ENCODE peak calls at places on chromosomes 3 and 15, in eight cellular contexts. One of them, this sample, is unnamed.

GRCh38 chr3:13618836-13619235 is 69.9 kb downstream of the FBLN2 start:
- DNase-seq in gastrocnemius medialis: no peak
- DNase-seq in SK-N-SH: no peak
- DNase-seq in esophagus squamous epithelium: no peak
- DNase-seq in pancreas: no peak
- DNase-seq in kidney: peak; percentile 35
- DNase-seq in heart left ventricle: peak; percentile 12
- DNase-seq in MM.1S: no peak
- DNase-seq in this sample: no peak

GRCh38 chr3:143525408-143525807 is 322.9 kb downstream of the SLC9A9 start:
- DNase-seq in heart left ventricle: no peak
- DNase-seq in pancreas: no peak
- DNase-seq in MM.1S: no peak
- DNase-seq in gastrocnemius medialis: no peak
- DNase-seq in esophagus squamous epithelium: no peak
- DNase-seq in kidney: no peak
- DNase-seq in SK-N-SH: no peak
- DNase-seq in this sample: no peak

GRCh38 chr15:77599899-77600298 is 32.8 kb downstream of the LINGO1 start:
- DNase-seq in pancreas: no peak
- DNase-seq in esophagus squamous epithelium: no peak
- DNase-seq in gastrocnemius medialis: no peak
- DNase-seq in SK-N-SH: peak; percentile 68
- DNase-seq in kidney: no peak
- DNase-seq in heart left ventricle: peak; percentile 69
- DNase-seq in MM.1S: peak; percentile 16
- DNase-seq in this sample: peak; percentile 84

GRCh38 chr15:49075876-49076275 is 29.6 kb upstream of the SECISBP2L start:
- DNase-seq in esophagus squamous epithelium: no peak
- DNase-seq in kidney: no peak
- DNase-seq in SK-N-SH: no peak
- DNase-seq in heart left ventricle: no peak
- DNase-seq in pancreas: no peak
- DNase-seq in gastrocnemius medialis: no peak
- DNase-seq in MM.1S: no peak
- DNase-seq in this sample: no peak

GRCh38 chr3:128274837-128275236 is 121.6 kb downstream of the EEFSEC start:
- DNase-seq in SK-N-SH: no peak
- DNase-seq in esophagus squamous epithelium: no peak
- DNase-seq in kidney: no peak
- DNase-seq in heart left ventricle: no peak
- DNase-seq in MM.1S: no peak
- DNase-seq in gastrocnemius medialis: no peak
- DNase-seq in pancreas: no peak
- DNase-seq in this sample: no peak

GRCh38 chr3:44981220-44981619 is 5.2 kb downstream of the EXOSC7 start:
- DNase-seq in SK-N-SH: no peak
- DNase-seq in heart left ventricle: no peak
- DNase-seq in esophagus squamous epithelium: no peak
- DNase-seq in kidney: no peak
- DNase-seq in pancreas: no peak
- DNase-seq in MM.1S: no peak
- DNase-seq in gastrocnemius medialis: no peak
- DNase-seq in this sample: no peak

GRCh38 chr15:71114887-71115566 is at the start of gene THSD4:
- DNase-seq in esophagus squamous epithelium: no peak
- DNase-seq in heart left ventricle: peak; percentile 78
- DNase-seq in gastrocnemius medialis: peak; percentile 60
- DNase-seq in kidney: peak; percentile 92
- DNase-seq in pancreas: peak; percentile 75
- DNase-seq in SK-N-SH: peak; percentile 96
- DNase-seq in MM.1S: peak; percentile 80
- DNase-seq in this sample: no peak

GRCh38 chr3:42397644-42398043 is 12.8 kb downstream of the LYZL4 start:
- DNase-seq in SK-N-SH: no peak
- DNase-seq in heart left ventricle: no peak
- DNase-seq in MM.1S: no peak
- DNase-seq in pancreas: no peak
- DNase-seq in kidney: no peak
- DNase-seq in gastrocnemius medialis: no peak
- DNase-seq in esophagus squamous epithelium: no peak
- DNase-seq in this sample: no peak

GRCh38 chr15:101206173-101206572 is 45.7 kb downstream of the CHSY1 start:
- DNase-seq in gastrocnemius medialis: no peak
- DNase-seq in esophagus squamous epithelium: no peak
- DNase-seq in kidney: no peak
- DNase-seq in heart left ventricle: no peak
- DNase-seq in SK-N-SH: no peak
- DNase-seq in pancreas: no peak
- DNase-seq in MM.1S: no peak
- DNase-seq in this sample: peak; percentile 70

GRCh38 chr15:101203607-101204006 is 48.2 kb downstream of the CHSY1 start:
- DNase-seq in gastrocnemius medialis: no peak
- DNase-seq in kidney: no peak
- DNase-seq in MM.1S: no peak
- DNase-seq in SK-N-SH: no peak
- DNase-seq in pancreas: no peak
- DNase-seq in esophagus squamous epithelium: no peak
- DNase-seq in heart left ventricle: no peak
- DNase-seq in this sample: no peak

GRCh38 chr15:101207867-101208288 is 44.0 kb downstream of the CHSY1 start:
- DNase-seq in MM.1S: no peak
- DNase-seq in gastrocnemius medialis: peak; percentile 47
- DNase-seq in kidney: no peak
- DNase-seq in SK-N-SH: no peak
- DNase-seq in esophagus squamous epithelium: no peak
- DNase-seq in pancreas: no peak
- DNase-seq in heart left ventricle: no peak
- DNase-seq in this sample: peak; percentile 85

GRCh38 chr15:101203029-101203428 is 48.8 kb downstream of the CHSY1 start:
- DNase-seq in pancreas: no peak
- DNase-seq in heart left ventricle: no peak
- DNase-seq in kidney: no peak
- DNase-seq in SK-N-SH: no peak
- DNase-seq in MM.1S: no peak
- DNase-seq in esophagus squamous epithelium: no peak
- DNase-seq in gastrocnemius medialis: no peak
- DNase-seq in this sample: no peak

DNA sequence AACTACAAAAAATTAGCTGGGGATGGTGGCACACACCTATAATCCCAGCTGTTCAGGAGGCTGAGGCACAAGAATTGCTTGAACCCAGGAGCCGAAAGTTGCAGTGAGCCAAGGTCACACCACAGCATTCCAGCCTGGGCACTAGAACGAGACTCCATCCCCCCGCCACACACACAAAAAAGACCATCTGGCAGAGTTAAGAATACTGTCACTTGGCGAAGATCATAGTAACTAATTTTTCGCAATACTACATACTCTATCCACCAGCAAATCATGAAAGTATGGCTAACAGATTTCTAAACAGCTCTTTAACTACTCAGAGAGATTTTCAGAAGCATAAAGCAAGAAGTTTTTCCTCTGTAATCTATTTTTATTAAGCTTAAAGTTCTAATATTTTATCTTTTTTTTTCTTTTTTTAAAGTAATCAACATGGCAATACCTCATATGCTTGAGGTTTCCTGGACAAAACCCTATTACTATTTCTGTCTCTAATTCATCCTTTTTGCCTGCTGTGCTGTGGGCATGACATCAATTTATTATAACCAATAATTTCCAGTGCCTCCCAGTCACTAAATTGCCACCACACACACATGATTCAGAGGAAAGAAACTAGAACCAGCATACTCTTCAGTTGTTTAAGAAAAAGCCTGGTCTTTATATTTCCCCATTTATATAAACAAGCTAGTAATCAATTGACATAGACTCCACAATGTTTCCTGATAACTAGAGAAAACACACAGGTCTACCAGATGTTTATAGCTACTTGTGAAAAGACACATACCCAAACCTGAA is 46.9 kb downstream of the CHSY1 start:
- DNase-seq in kidney: no peak
- DNase-seq in gastrocnemius medialis: no peak
- DNase-seq in SK-N-SH: no peak
- DNase-seq in pancreas: no peak
- DNase-seq in MM.1S: no peak
- DNase-seq in esophagus squamous epithelium: no peak
- DNase-seq in heart left ventricle: no peak
- DNase-seq in this sample: no peak
- H3K4me1 ChIP-seq in kidney: peaks cover 9% of the 10 kb centered on the region
- H3K4me1 ChIP-seq in gastrocnemius medialis: peaks cover 18% of the 10 kb centered on the region
- H3K4me1 ChIP-seq in SK-N-SH: peaks cover 20% of the 10 kb centered on the region
- H3K4me1 ChIP-seq in pancreas: peaks cover 23% of the 10 kb centered on the region
- H3K4me1 ChIP-seq in MM.1S: peaks cover 67% of the 10 kb centered on the region
- H3K4me1 ChIP-seq in esophagus squamous epithelium: peaks cover 20% of the 10 kb centered on the region
- H3K4me1 ChIP-seq in heart left ventricle: peaks cover 27% of the 10 kb centered on the region
- H3K4me1 ChIP-seq in this sample: no peaks in the 10 kb centered on the region

GRCh38 chr3:25855281-25855680 is 65.4 kb downstream of the OXSM start:
- DNase-seq in heart left ventricle: no peak
- DNase-seq in esophagus squamous epithelium: no peak
- DNase-seq in MM.1S: no peak
- DNase-seq in kidney: no peak
- DNase-seq in pancreas: no peak
- DNase-seq in SK-N-SH: no peak
- DNase-seq in gastrocnemius medialis: no peak
- DNase-seq in this sample: no peak

GRCh38 chr3:25854635-25855034 is 64.7 kb downstream of the OXSM start:
- DNase-seq in kidney: no peak
- DNase-seq in gastrocnemius medialis: no peak
- DNase-seq in SK-N-SH: no peak
- DNase-seq in pancreas: no peak
- DNase-seq in esophagus squamous epithelium: no peak
- DNase-seq in heart left ventricle: no peak
- DNase-seq in MM.1S: no peak
- DNase-seq in this sample: no peak

GRCh38 chr3:25854214-25854613 is 64.3 kb downstream of the OXSM start:
- DNase-seq in pancreas: no peak
- DNase-seq in kidney: no peak
- DNase-seq in heart left ventricle: no peak
- DNase-seq in gastrocnemius medialis: no peak
- DNase-seq in SK-N-SH: no peak
- DNase-seq in esophagus squamous epithelium: no peak
- DNase-seq in MM.1S: no peak
- DNase-seq in this sample: no peak

GRCh38 chr3:25861566-25861965 is 71.7 kb downstream of the OXSM start:
- DNase-seq in kidney: no peak
- DNase-seq in pancreas: no peak
- DNase-seq in SK-N-SH: no peak
- DNase-seq in heart left ventricle: no peak
- DNase-seq in MM.1S: peak; percentile 42
- DNase-seq in esophagus squamous epithelium: no peak
- DNase-seq in gastrocnemius medialis: no peak
- DNase-seq in this sample: no peak

DNA sequence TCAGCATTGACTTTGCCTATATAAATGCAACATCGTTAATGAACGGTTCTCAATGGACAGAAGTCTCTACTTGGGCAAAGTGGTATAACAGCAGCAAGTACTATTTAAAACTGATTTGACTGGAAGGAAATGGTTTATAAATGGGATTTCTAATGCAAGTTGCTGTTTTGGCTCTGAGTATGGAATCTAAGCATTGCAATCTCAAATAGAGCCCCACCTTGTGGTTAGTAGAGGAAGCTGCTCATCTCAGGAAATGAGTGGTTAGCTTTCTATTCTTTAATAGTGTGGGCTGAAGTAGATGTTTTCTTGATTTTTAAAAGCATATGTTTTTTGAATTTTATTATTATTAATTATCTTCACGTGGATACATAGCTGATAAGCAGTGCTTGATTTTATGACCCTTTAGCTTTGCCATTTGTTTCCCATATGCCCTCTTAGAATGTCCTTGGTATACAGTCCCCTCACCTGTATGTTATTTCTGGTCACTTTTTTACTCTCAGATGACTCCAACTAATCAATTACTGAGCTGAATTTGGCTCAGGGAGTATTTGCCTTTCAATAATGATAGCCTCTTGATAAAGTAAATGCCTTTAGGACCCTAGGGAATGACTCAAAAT is 67.1 kb downstream of the OXSM start:
- DNase-seq in MM.1S: peak; percentile 72
- DNase-seq in SK-N-SH: peak; percentile 59
- DNase-seq in esophagus squamous epithelium: no peak
- DNase-seq in heart left ventricle: no peak
- DNase-seq in pancreas: no peak
- DNase-seq in kidney: no peak
- DNase-seq in gastrocnemius medialis: no peak
- DNase-seq in this sample: no peak
- TF ChIP-seq CTCF in MM.1S: peak; percentile 80
- TF ChIP-seq CTCF in SK-N-SH: peak; percentile 90
- TF ChIP-seq CTCF in esophagus squamous epithelium: peak; percentile 61
- TF ChIP-seq CTCF in heart left ventricle: peak; percentile 70
- TF ChIP-seq CTCF in pancreas: peak; percentile 42
- TF ChIP-seq CTCF in kidney: peak; percentile 55
- TF ChIP-seq CTCF in gastrocnemius medialis: no peak
- TF ChIP-seq CTCF in this sample: peak; percentile 68

GRCh38 chr15:39127151-39127815 is 453.6 kb upstream of the THBS1 start:
- DNase-seq in SK-N-SH: no peak
- DNase-seq in heart left ventricle: no peak
- DNase-seq in gastrocnemius medialis: no peak
- DNase-seq in esophagus squamous epithelium: no peak
- DNase-seq in MM.1S: no peak
- DNase-seq in pancreas: no peak
- DNase-seq in kidney: no peak
- DNase-seq in this sample: no peak

GRCh38 chr15:39125904-39126303 is 455.0 kb upstream of the THBS1 start:
- DNase-seq in SK-N-SH: peak; percentile 51
- DNase-seq in pancreas: no peak
- DNase-seq in heart left ventricle: no peak
- DNase-seq in esophagus squamous epithelium: no peak
- DNase-seq in MM.1S: peak; percentile 48
- DNase-seq in gastrocnemius medialis: no peak
- DNase-seq in kidney: no peak
- DNase-seq in this sample: no peak

GRCh38 chr15:39127925-39128617 is 452.8 kb upstream of the THBS1 start:
- DNase-seq in esophagus squamous epithelium: no peak
- DNase-seq in pancreas: no peak
- DNase-seq in MM.1S: no peak
- DNase-seq in gastrocnemius medialis: no peak
- DNase-seq in kidney: no peak
- DNase-seq in SK-N-SH: no peak
- DNase-seq in heart left ventricle: no peak
- DNase-seq in this sample: no peak

GRCh38 chr15:39124155-39124924 is 456.5 kb upstream of the THBS1 start:
- DNase-seq in SK-N-SH: no peak
- DNase-seq in MM.1S: no peak
- DNase-seq in pancreas: no peak
- DNase-seq in kidney: no peak
- DNase-seq in heart left ventricle: no peak
- DNase-seq in esophagus squamous epithelium: no peak
- DNase-seq in gastrocnemius medialis: no peak
- DNase-seq in this sample: no peak

GRCh38 chr15:39124925-39125625 is 455.8 kb upstream of the THBS1 start:
- DNase-seq in esophagus squamous epithelium: no peak
- DNase-seq in MM.1S: no peak
- DNase-seq in heart left ventricle: no peak
- DNase-seq in SK-N-SH: no peak
- DNase-seq in gastrocnemius medialis: no peak
- DNase-seq in pancreas: no peak
- DNase-seq in kidney: no peak
- DNase-seq in this sample: no peak
- H3K4me1 ChIP-seq in esophagus squamous epithelium: peaks cover 15% of the 10 kb centered on the region
- H3K4me1 ChIP-seq in MM.1S: no peaks in the 10 kb centered on the region
- H3K4me1 ChIP-seq in heart left ventricle: peaks cover 7% of the 10 kb centered on the region
- H3K4me1 ChIP-seq in SK-N-SH: peaks cover 37% of the 10 kb centered on the region
- H3K4me1 ChIP-seq in gastrocnemius medialis: peaks cover 5% of the 10 kb centered on the region
- H3K4me1 ChIP-seq in pancreas: peaks cover 24% of the 10 kb centered on the region
- H3K4me1 ChIP-seq in kidney: peaks cover 14% of the 10 kb centered on the region
- H3K4me1 ChIP-seq in this sample: peaks cover 25% of the 10 kb centered on the region

GRCh38 chr3:123447749-123448502 is 964 bp downstream of the ADCY5 start:
- DNase-seq in gastrocnemius medialis: no peak
- DNase-seq in esophagus squamous epithelium: no peak
- DNase-seq in heart left ventricle: peak; percentile 46
- DNase-seq in pancreas: peak; percentile 57
- DNase-seq in kidney: no peak
- DNase-seq in SK-N-SH: peak; percentile 83
- DNase-seq in MM.1S: no peak
- DNase-seq in this sample: no peak
- TF ChIP-seq CTCF in gastrocnemius medialis: no peak
- TF ChIP-seq CTCF in esophagus squamous epithelium: no peak
- TF ChIP-seq CTCF in heart left ventricle: no peak
- TF ChIP-seq CTCF in pancreas: no peak
- TF ChIP-seq CTCF in kidney: peak; percentile 29
- TF ChIP-seq CTCF in SK-N-SH: no peak
- TF ChIP-seq CTCF in MM.1S: no peak
- TF ChIP-seq CTCF in this sample: peak; percentile 28

This sample was measured in right atrium auricular region.